ENCODE peak calls at places on chromosome 14, in five cellular contexts. G is K562, X is HepG2, O is endothelial cell of umbilical vein, D is GM12878. C is an unnamed sample.

GRCh38 chr14:90677484-90678045 is 138.7 kb downstream of the TTC7B start:
- DNase-seq in G (no peak), X (no peak), O (peak; percentile 75), D (no peak), C (no peak)

GRCh38 chr14:50794063-50794645 is 36.8 kb downstream of the NIN start:
- DNase-seq in X (no peak), O (no peak), G (no peak), D (no peak), C (no peak)

GRCh38 chr14:69716483-69717187 is 50.3 kb upstream of the SRSF5 start:
- DNase-seq in D (no peak), G (no peak), X (no peak), O (peak; percentile 87), C (no peak)

GRCh38 chr14:74891870-74892269 is 10.2 kb downstream of the DLST start:
- DNase-seq in D (no peak), G (no peak), X (no peak), O (no peak), C (no peak)

GRCh38 chr14:60189923-60190840 is 25.0 kb upstream of the DHRS7 start:
- DNase-seq in G (no peak), O (no peak), X (no peak), D (no peak), C (no peak)

GRCh38 chr14:105356927-105357326 is 41.4 kb upstream of the TEX22 start:
- DNase-seq in O (no peak), X (no peak), G (no peak), D (no peak), C (no peak)

GRCh38 chr14:93137864-93138263 is 22.1 kb upstream of the ITPK1 start:
- DNase-seq in D (no peak), O (no peak), X (peak; percentile 56), G (peak; percentile 38), C (no peak)

GRCh38 chr14:78697341-78697740 is 527.2 kb downstream of the NRXN3 start:
- DNase-seq in X (peak; percentile 6), D (no peak), O (peak; percentile 46), G (no peak), C (peak; percentile 3)

GRCh38 chr14:52277552-52277951 is 10.1 kb downstream of the PTGDR start:
- DNase-seq in D (no peak), X (no peak), G (no peak), O (no peak), C (no peak)

GRCh38 chr14:24332094-24332983 is 2.5 kb downstream of the ADCY4 start:
- DNase-seq in O (peak; percentile 45), G (peak; percentile 81), X (peak; percentile 86), D (peak; percentile 60), C (no peak)

GRCh38 chr14:75279153-75279738 is 618 bp downstream of the FOS start:
- DNase-seq in O (peak; percentile 58), G (peak; percentile 35), D (no peak), X (no peak), C (no peak)

GRCh38 chr14:99143793-99144192 is 128.2 kb downstream of the BCL11B start:
- DNase-seq in O (no peak), X (no peak), G (no peak), D (no peak), C (peak; percentile 54)

GRCh38 chr14:102513899-102514772 is 4.6 kb upstream of the ANKRD9 start:
- DNase-seq in G (no peak), O (no peak), X (no peak), D (no peak), C (no peak)
- TF ChIP-seq POLR2AphosphoS5 in G (no peak), O (no peak), X (no peak), D (no peak), C (no peak)

GRCh38 chr14:48792376-48793024 is 793.7 kb downstream of the RPS29 start:
- DNase-seq in X (peak; percentile 22), G (no peak), O (no peak), D (no peak), C (no peak)

DNA sequence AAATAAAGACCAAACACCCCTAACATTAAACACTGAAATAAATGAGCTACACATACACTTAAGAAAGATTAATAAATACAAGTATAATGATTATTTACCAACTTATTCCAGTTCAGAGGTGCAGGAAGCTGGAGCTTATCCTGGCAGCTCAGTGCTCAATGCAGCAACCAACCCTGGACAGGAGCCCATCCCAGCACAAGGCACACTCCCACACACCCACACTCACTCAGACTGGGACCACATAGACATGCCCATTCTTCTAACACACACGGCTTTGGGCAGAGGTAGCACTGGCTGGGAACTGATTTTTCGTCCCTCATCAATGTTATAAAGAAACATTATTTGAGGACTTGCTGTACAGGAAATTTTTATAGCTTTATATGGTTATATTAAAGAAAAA is 797.4 kb downstream of the RPS29 start:
- DNase-seq in D (no peak), O (no peak), X (no peak), G (no peak), C (no peak)
- TF ChIP-seq MAX in D (no peak), O (no peak), X (no peak), G (no peak), C (no peak)

GRCh38 chr14:38079886-38080285 is 127.8 kb upstream of the SSTR1 start:
- DNase-seq in G (no peak), X (no peak), D (no peak), O (no peak), C (no peak)
- TF ChIP-seq POLR2AphosphoS5 in G (no peak), X (no peak), D (no peak), O (no peak), C (no peak)

GRCh38 chr14:54114941-54115340 is 158.3 kb upstream of the BMP4 start:
- DNase-seq in D (no peak), G (no peak), X (no peak), O (no peak), C (no peak)

GRCh38 chr14:54117924-54118323 is 161.3 kb upstream of the BMP4 start:
- DNase-seq in D (no peak), O (no peak), X (peak; percentile 72), G (no peak), C (no peak)

GRCh38 chr14:54116163-54116562 is 159.5 kb upstream of the BMP4 start:
- DNase-seq in O (no peak), G (no peak), X (no peak), D (no peak), C (no peak)

GRCh38 chr14:54116972-54117371 is 160.3 kb upstream of the BMP4 start:
- DNase-seq in O (peak; percentile 77), G (no peak), D (no peak), X (peak; percentile 66), C (no peak)

DNA sequence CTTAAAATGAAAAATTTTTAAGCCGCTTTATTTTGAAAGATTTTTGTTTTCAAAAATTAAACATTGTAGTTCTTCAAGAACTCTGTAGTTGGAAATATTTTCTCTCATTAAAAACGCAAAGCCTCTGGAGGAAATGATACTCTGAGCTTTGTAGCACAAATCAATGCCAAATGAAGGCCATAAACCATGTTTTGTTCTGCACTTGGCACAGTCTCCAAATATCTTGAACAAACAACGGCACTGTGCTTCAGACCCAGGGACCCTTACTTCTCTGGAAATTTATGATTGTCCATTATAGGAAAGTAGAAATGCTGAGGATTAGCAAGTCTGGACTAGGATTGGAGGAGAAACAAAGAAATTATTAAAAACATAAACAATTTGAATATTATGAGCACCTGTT is 160.8 kb upstream of the BMP4 start:
- DNase-seq in G (no peak), D (no peak), O (peak; percentile 88), X (no peak), C (no peak)
- TF ChIP-seq MAX in G (no peak), D (no peak), O (no peak), X (no peak), C (no peak)

GRCh38 chr14:67393689-67394088 is 18.3 kb downstream of the PLEK2 start:
- DNase-seq in O (no peak), X (no peak), G (no peak), D (no peak), C (no peak)

GRCh38 chr14:67395086-67395875 is 16.7 kb downstream of the PLEK2 start:
- DNase-seq in G (no peak), D (no peak), X (no peak), O (no peak), C (no peak)

GRCh38 chr14:67397536-67397935 is 14.4 kb downstream of the PLEK2 start:
- DNase-seq in O (no peak), D (no peak), G (no peak), X (no peak), C (no peak)

GRCh38 chr14:67396381-67396965 is 15.5 kb downstream of the PLEK2 start:
- DNase-seq in X (no peak), D (no peak), G (no peak), O (no peak), C (no peak)

GRCh38 chr14:67395876-67396189 is 16.1 kb downstream of the PLEK2 start:
- DNase-seq in D (no peak), G (no peak), O (peak; percentile 65), X (no peak), C (no peak)
- TF ChIP-seq POLR2AphosphoS5 in D (no peak), G (no peak), O (peak; percentile 51), X (no peak), C (no peak)

GRCh38 chr14:73467800-73468199 is 9.5 kb upstream of the NUMB start:
- DNase-seq in O (no peak), D (no peak), G (peak; percentile 12), X (no peak), C (no peak)
- TF ChIP-seq MAX in O (no peak), D (no peak), G (no peak), X (no peak), C (no peak)